ENCODE peak calls at places on chromosomes 2 and 18, in seven cellular contexts. C is stomach, O is K562, P is A549, Y is HCT116, I is prostate gland, V is ovary. R is an unnamed sample.

GRCh38 chr18:79792096-79792987 is 5.4 kb upstream of the KCNG2 start:
- DNase-seq in P (no peak), V (no peak), O (no peak), I (no peak), Y (no peak), C (no peak), R (no peak)

GRCh38 chr18:446941-447560 is 53.5 kb downstream of the COLEC12 start:
- DNase-seq in O (no peak), I (no peak), C (no peak), V (no peak), P (no peak), Y (no peak), R (no peak)

GRCh38 chr2:226756131-226756530 is 43.5 kb downstream of the IRS1 start:
- DNase-seq in C (no peak), V (no peak), O (no peak), P (peak), Y (peak), I (no peak), R (no peak)

GRCh38 chr18:60984496-60984895 is 348.7 kb upstream of the CDH20 start:
- DNase-seq in P (no peak), V (no peak), C (no peak), Y (no peak), O (no peak), I (no peak), R (no peak)

GRCh38 chr18:59697236-59697932 is at the start of gene CCBE1:
- DNase-seq in O (peak), Y (peak), P (peak), I (peak), V (peak), C (peak), R (peak)

GRCh38 chr2:117967981-117968723 is 45.7 kb downstream of the CCDC93 start:
- DNase-seq in V (no peak), C (no peak), P (no peak), Y (no peak), I (no peak), O (no peak), R (no peak)

GRCh38 chr2:172999641-173000387 is 75.8 kb upstream of the MAP3K20 start:
- DNase-seq in O (no peak), P (no peak), Y (no peak), C (no peak), V (no peak), I (no peak), R (no peak)

GRCh38 chr2:223970343-223971128 is 13.3 kb downstream of the MRPL44 start:
- DNase-seq in P (peak), C (peak), O (peak), I (peak), V (peak), Y (peak), R (peak)

GRCh38 chr2:107197601-107198000 is 311.6 kb upstream of the ST6GAL2 start:
- DNase-seq in I (no peak), C (no peak), Y (no peak), V (no peak), P (peak), O (no peak), R (no peak)

GRCh38 chr2:8541223-8541622 is 140.6 kb upstream of the ID2 start:
- DNase-seq in V (no peak), P (no peak), I (no peak), Y (no peak), C (no peak), O (no peak), R (no peak)

GRCh38 chr2:101501443-101501842 is 26.5 kb upstream of the RFX8 start:
- DNase-seq in O (no peak), V (no peak), Y (no peak), I (no peak), C (no peak), P (no peak), R (no peak)

GRCh38 chr2:11738589-11739436 is 7.6 kb upstream of the LPIN1 start:
- DNase-seq in V (peak), P (peak), Y (peak), O (no peak), I (no peak), C (peak), R (peak)

GRCh38 chr18:58653814-58654509 is 17.3 kb upstream of the MALT1 start:
- DNase-seq in I (no peak), P (no peak), O (no peak), V (no peak), C (no peak), Y (no peak), R (no peak)

GRCh38 chr2:169397697-169398096 is 35.4 kb upstream of the LRP2 start:
- DNase-seq in C (no peak), P (peak), V (no peak), Y (peak), I (no peak), O (peak), R (no peak)

GRCh38 chr2:217065695-217066405 is 206.0 kb upstream of the TNP1 start:
- DNase-seq in O (no peak), P (peak), C (no peak), Y (no peak), V (no peak), I (no peak), R (no peak)

GRCh38 chr2:3476386-3477033 is 42.8 kb downstream of the ADI1 start:
- DNase-seq in I (no peak), P (no peak), O (no peak), V (no peak), C (no peak), Y (no peak), R (no peak)

GRCh38 chr2:165067958-165068612 is 112.8 kb upstream of the SLC38A11 start:
- DNase-seq in Y (no peak), V (peak), C (no peak), P (peak), O (no peak), I (no peak), R (peak)

GRCh38 chr2:20577495-20578235 is 73.2 kb downstream of the HS1BP3 start:
- DNase-seq in Y (no peak), O (no peak), I (peak), P (peak), V (no peak), C (no peak), R (peak)

GRCh38 chr2:199464614-199465352 is 7.0 kb upstream of the SATB2 start:
- DNase-seq in C (no peak), O (no peak), Y (no peak), I (no peak), P (no peak), V (no peak), R (no peak)

GRCh38 chr2:199462167-199462976 is 4.6 kb upstream of the SATB2 start:
- DNase-seq in C (no peak), Y (no peak), P (no peak), I (no peak), V (no peak), O (no peak), R (no peak)

GRCh38 chr2:199463708-199464613 is 6.2 kb upstream of the SATB2 start:
- DNase-seq in P (no peak), I (no peak), Y (no peak), V (no peak), O (no peak), C (no peak), R (no peak)

GRCh38 chr2:199461455-199462166 is 3.9 kb upstream of the SATB2 start:
- DNase-seq in V (no peak), O (no peak), Y (no peak), I (no peak), P (no peak), C (no peak), R (no peak)

DNA sequence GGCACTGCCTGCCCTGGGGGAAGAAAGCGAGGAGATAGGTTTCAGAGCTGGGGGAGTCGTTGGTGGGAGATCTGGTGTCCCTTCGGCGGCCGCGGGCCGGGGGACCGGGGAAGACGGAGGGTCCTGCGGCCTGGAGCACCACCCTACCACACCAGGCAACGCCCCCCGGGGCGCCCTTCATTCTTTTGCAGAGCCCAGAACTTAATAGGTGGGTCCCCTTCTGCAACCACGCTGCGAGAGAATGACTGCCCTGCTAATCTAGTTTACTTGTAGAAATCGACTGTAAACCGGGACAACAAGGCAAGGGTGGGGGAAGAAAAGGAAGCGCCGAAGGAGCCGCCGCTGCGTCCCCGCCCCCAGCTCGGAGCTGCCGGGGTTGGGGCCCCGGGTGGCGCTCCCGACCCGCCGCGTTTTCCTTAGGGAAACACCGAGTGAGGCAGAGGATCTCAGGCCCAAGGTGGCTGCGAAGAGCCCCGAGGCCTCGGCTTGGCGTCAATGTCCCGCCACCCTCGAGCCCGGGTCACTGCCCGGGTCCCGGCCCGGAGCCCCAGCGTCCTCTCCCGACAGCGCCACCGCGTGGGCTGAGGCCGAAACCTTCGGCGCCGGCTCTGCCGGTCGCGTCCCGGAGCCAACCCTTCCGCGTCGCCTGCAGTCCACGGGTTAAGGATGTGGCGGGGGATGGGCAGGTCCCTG is 5.4 kb upstream of the SATB2 start:
- DNase-seq in O (no peak), Y (no peak), P (peak), C (peak), V (no peak), I (peak), R (peak)
- TF ChIP-seq POLR2A in O (no peak), Y (no peak), P (no peak), C (no peak), V (no peak), I (no peak), R (no peak)

DNA sequence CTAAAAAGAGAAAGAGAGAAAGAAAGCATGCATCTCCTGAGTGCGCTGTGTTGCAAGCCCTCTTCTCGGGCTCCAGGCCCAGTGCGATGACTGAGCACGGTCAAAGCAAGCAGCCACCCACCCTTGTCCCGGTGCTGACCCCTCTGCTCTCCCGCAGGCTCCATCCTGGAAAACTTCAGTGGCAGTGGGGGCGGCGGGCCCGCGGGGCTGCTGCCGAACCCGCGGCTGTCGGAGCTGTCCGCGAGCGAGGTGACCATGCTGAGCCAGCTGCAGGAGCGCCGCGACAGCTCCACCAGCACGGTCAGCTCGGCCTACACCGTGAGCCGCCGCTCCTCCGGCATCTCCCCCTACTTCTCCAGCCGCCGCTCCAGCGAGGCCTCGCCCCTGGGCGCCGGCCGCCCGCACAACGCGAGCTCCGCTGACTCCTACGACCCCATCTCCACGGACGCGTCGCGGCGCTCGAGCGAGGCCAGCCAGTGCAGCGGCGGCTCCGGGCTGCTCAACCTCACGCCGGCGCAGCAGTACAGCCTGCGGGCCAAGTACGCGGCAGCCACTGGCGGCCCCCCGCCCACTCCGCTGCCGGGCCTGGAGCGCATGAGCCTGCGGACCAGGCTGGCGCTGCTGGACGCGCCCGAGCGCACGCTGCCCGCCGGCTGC is 252.5 kb downstream of the GLI2 start:
- DNase-seq in C (peak), P (no peak), V (peak), Y (no peak), O (no peak), I (no peak), R (no peak)
- TF ChIP-seq POLR2A in C (no peak), P (no peak), V (no peak), Y (no peak), O (no peak), I (no peak), R (no peak)

GRCh38 chr2:69888451-69888850 is 5.3 kb upstream of the SNRNP27 start:
- DNase-seq in Y (no peak), O (no peak), C (no peak), P (no peak), I (no peak), V (no peak), R (no peak)

GRCh38 chr2:69889302-69889701 is 4.5 kb upstream of the SNRNP27 start:
- DNase-seq in C (no peak), Y (no peak), V (no peak), P (no peak), I (no peak), O (no peak), R (no peak)

GRCh38 chr2:69890881-69891280 is 2.9 kb upstream of the SNRNP27 start:
- DNase-seq in I (no peak), V (no peak), O (no peak), Y (no peak), P (no peak), C (no peak), R (no peak)

GRCh38 chr2:69893684-69894481 is at the start of gene SNRNP27:
- DNase-seq in Y (peak), V (peak), I (peak), P (peak), C (peak), O (peak), R (peak)
- TF ChIP-seq POLR2A in Y (no peak), V (no peak), I (peak), P (peak), C (no peak), O (peak), R (no peak)

DNA sequence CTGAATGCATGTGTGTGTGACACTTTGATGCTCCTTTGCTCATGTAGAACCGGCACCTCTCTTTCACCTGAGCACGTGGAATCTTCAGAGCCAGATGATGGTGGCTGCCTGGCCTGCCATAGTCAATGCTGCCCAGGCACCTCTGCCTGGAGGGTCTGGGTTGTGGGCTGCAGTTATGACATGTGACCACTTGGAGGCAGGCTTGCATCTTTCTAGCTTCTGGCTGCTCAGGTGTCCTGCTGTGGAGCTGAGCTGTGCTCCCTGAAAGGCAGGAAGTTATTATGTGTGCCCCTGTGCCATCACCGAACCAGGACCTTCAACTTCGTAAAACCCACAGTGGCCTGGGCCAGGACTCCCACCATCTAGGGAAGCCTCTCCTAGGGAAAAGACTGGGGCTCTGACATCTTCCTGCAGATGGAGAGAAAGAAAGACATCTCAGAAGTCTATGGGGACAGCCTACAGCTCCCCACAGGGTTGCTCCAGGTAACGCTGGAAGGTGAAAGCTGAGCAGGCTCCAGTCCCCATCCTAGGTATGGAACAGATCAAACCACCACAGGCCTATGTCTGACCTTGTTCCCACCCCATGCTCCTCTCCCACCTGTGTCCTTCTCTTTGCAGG is 30.2 kb downstream of the PSD4 start:
- DNase-seq in O (peak), V (peak), I (peak), C (peak), P (peak), Y (peak), R (peak)
- TF ChIP-seq POLR2A in O (no peak), V (no peak), I (no peak), C (no peak), P (no peak), Y (no peak), R (no peak)

GRCh38 chr18:13219012-13219396 is 444 bp downstream of the LDLRAD4 start:
- DNase-seq in P (no peak), O (no peak), C (no peak), V (no peak), Y (no peak), I (no peak), R (no peak)

GRCh38 chr18:13217466-13217961 is 1.0 kb upstream of the LDLRAD4 start:
- DNase-seq in O (peak), P (peak), I (peak), C (peak), V (peak), Y (no peak), R (peak)

GRCh38 chr18:13219576-13219975 is 1.0 kb downstream of the LDLRAD4 start:
- DNase-seq in I (no peak), Y (no peak), C (no peak), O (no peak), V (no peak), P (no peak), R (no peak)

GRCh38 chr18:13217971-13218375 is 587 bp upstream of the LDLRAD4 start:
- DNase-seq in Y (no peak), V (no peak), P (no peak), O (peak), I (no peak), C (no peak), R (peak)

DNA sequence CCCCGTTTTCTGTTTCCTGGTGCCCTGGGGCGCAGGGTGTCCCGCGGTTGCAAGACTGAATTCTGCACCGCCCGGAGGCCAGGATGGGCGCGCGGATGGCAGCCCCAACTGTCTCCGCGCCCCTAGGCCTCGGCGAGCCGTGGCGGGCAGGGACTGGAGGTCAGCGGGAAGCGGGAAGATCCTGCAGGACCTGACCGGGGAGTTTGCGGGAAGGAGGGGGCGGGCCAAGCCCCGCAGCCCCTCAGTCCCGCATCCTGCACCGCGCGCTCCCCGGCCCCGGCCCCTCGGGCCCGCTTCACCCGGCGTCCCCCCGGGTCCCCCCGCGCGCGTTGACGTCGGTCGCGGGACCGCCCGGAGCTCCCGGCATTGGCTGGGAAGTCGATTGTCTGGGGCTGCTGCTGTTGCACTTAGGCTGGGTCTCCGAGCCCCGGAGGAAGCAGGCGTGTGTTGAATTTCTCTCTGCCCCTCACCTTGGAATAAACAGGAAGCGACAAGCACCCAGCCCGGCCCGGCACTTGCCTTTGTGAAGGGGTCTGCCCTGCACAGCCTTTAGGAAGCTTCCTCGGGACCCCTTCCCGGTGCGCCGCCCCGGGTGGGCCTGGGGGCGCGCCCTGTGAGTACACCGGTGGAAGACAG is at the start of gene LDLRAD4:
- DNase-seq in V (peak), I (peak), P (no peak), C (peak), O (no peak), Y (no peak), R (peak)
- TF ChIP-seq POLR2A in V (no peak), I (peak), P (no peak), C (no peak), O (no peak), Y (no peak), R (no peak)

DNA sequence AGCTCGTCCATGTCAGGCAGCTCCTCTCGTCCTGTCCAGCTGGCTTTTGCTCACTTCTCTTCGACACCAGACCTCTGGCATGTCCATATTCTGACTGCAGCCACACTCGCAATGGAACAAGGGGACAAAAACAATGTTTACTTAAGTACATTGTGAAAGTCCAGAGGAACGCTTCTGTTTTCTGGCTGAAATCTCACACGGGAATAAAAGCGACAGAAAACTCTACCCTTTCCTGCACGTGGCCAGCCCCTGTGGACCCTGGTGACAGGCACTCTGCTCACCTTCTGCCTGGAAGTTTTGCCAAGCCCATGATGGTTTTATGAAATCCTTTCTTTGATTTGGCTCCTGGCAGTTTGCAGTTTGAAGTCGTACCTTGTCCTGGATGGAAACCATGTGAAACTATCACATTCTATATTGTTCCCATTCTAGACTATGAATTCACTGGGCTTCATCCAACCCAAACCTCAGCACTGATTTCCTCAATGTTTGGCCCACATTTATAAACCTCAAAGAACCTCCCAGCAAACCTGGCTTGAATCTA is 134.2 kb upstream of the PIEZO2 start:
- DNase-seq in I (no peak), Y (no peak), P (no peak), C (no peak), V (no peak), O (no peak), R (no peak)
- TF ChIP-seq POLR2A in I (no peak), Y (no peak), P (no peak), C (no peak), V (no peak), O (no peak), R (no peak)

DNA sequence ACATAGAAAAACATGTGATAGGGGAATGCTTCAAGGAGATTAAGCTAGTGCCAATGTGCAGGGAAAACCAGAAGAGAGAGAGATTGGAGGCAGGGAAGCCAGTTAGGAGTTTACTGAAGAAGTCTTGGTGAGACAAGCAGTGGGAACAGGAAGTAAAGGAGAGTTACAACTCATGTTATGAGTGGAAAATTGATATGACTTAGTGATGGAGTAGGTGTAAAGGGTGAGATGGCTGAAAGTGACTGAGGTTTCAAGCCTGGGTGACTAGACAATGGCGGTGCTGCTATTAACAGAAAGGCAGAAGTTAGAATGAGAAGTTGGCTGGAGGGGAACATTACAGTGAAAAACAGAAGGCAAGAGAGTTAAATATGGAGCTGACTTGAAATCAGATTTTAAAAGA is 16.5 kb downstream of the DOK1 start:
- DNase-seq in C (no peak), Y (no peak), V (no peak), O (no peak), P (no peak), I (no peak), R (no peak)
- TF ChIP-seq POLR2A in C (no peak), Y (no peak), V (no peak), O (no peak), P (no peak), I (no peak), R (no peak)

DNA sequence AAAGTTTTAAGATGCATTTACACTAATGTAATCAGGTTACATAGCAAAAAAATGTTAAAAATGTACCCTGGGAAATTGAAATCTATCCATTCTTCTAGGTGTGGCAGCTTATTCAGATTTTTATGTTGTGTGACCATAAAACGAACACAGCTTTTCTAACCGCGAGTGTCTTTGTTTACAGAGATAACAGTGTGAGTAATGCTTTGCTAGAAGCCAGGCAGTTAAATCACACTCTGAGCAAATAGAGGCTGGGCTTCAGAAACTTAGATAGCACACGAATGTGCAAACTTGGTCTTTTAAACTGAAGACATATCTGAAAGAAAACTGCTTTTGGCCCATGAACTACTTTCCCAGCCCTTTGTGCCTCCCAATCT is 116.1 kb downstream of the SPTBN1 start:
- DNase-seq in P (peak), C (no peak), O (no peak), Y (no peak), I (no peak), V (no peak), R (no peak)
- TF ChIP-seq POLR2A in P (no peak), C (no peak), O (no peak), Y (no peak), I (no peak), V (no peak), R (no peak)